ENCODE peak calls at places on chromosomes 7 and 10, in six cellular contexts. W is fibroblast of the conjunctiva, X is mesendoderm, T is COR-L47, N is GM12864, B is kidney tubule cell. G is an unnamed sample.

GRCh38 chr7:140079121-140079536 is 16.4 kb upstream of the PARP12 start:
- DNase-seq in N (no peak), X (peak), B (peak), T (no peak), W (no peak), G (peak)

GRCh38 chr10:117678106-117678505 is 135.6 kb downstream of the EMX2 start:
- DNase-seq in X (no peak), B (peak), W (no peak), T (no peak), N (no peak), G (no peak)

GRCh38 chr7:135905355-135905754 is 71.8 kb downstream of the MTPN start:
- DNase-seq in N (no peak), X (no peak), T (no peak), B (no peak), W (no peak), G (no peak)

GRCh38 chr10:70656489-70656888 is 15.8 kb upstream of the ADAMTS14 start:
- DNase-seq in B (peak), T (no peak), W (peak), N (peak), X (peak), G (peak)

GRCh38 chr7:101575731-101576130 is 53.4 kb downstream of the MYL10 start:
- DNase-seq in N (no peak), X (no peak), B (no peak), T (no peak), W (no peak), G (peak)

GRCh38 chr7:143346018-143346417 is 16.5 kb downstream of the FAM131B start:
- DNase-seq in N (no peak), B (no peak), W (no peak), T (no peak), X (no peak), G (no peak)

GRCh38 chr7:67019562-67020390 is 23.1 kb downstream of the TYW1 start:
- DNase-seq in W (no peak), T (peak), N (no peak), B (peak), X (no peak), G (peak)

GRCh38 chr10:123512881-123513822 is 153.0 kb upstream of the GPR26 start:
- DNase-seq in X (peak), N (no peak), B (no peak), W (no peak), T (no peak), G (no peak)

GRCh38 chr7:151599401-151600227 is 79.9 kb upstream of the RHEB start:
- DNase-seq in B (peak), T (no peak), X (peak), W (peak), N (no peak), G (peak)

GRCh38 chr10:5549462-5550249 is 24.9 kb downstream of the CALML3 start:
- DNase-seq in W (no peak), X (no peak), N (no peak), B (no peak), T (no peak), G (no peak)

GRCh38 chr10:69446229-69446628 is 5.0 kb upstream of the TSPAN15 start:
- DNase-seq in W (no peak), X (no peak), B (peak), N (no peak), T (no peak), G (peak)

GRCh38 chr10:90399782-90400181 is 458.1 kb downstream of the HTR7 start:
- DNase-seq in W (no peak), B (no peak), T (no peak), X (no peak), N (no peak), G (no peak)

GRCh38 chr7:30142710-30143109 is 7.9 kb downstream of the MTURN start:
- DNase-seq in W (no peak), X (no peak), T (peak), N (no peak), B (peak), G (peak)

GRCh38 chr10:112295853-112296830 is 12.9 kb downstream of the TECTB start:
- DNase-seq in X (no peak), B (no peak), W (peak), N (no peak), T (no peak), G (no peak)

GRCh38 chr7:134892963-134893362 is 93.3 kb upstream of the AGBL3 start:
- DNase-seq in X (no peak), W (no peak), T (no peak), B (no peak), N (no peak), G (no peak)

GRCh38 chr7:87934699-87935372 is 785 bp downstream of the ADAM22 start:
- DNase-seq in W (no peak), B (peak), T (peak), X (peak), N (no peak), G (peak)

GRCh38 chr7:143395187-143396149 is 13.2 kb downstream of the EPHA1 start:
- DNase-seq in X (peak), W (no peak), T (no peak), N (no peak), B (no peak), G (no peak)

GRCh38 chr7:143042821-143043271 is 9.3 kb upstream of the OR6V1 start:
- DNase-seq in B (no peak), W (no peak), X (peak), T (no peak), N (no peak), G (no peak)

GRCh38 chr10:75982611-75983369 is 551.4 kb downstream of the LRMDA start:
- DNase-seq in B (no peak), W (peak), N (no peak), T (no peak), X (no peak), G (no peak)

GRCh38 chr7:5672468-5672867 is 109.0 kb downstream of the RNF216 start:
- DNase-seq in B (no peak), X (no peak), W (no peak), N (no peak), T (no peak), G (no peak)

GRCh38 chr10:113424984-113425383 is 127.9 kb upstream of the HABP2 start:
- DNase-seq in N (no peak), X (no peak), T (no peak), B (no peak), W (no peak), G (no peak)

GRCh38 chr10:6337382-6337781 is 134.7 kb downstream of the PFKFB3 start:
- DNase-seq in W (no peak), N (no peak), B (no peak), T (no peak), X (no peak), G (no peak)

GRCh38 chr10:29669149-29669548 is 34.4 kb upstream of the SVIL start:
- DNase-seq in X (no peak), B (no peak), N (no peak), W (no peak), T (no peak), G (peak)

GRCh38 chr10:3623746-3624145 is 161.3 kb downstream of the KLF6 start:
- DNase-seq in N (peak), T (no peak), W (peak), B (peak), X (peak), G (peak)

GRCh38 chr10:84237199-84238051 is 3.9 kb downstream of the LRIT1 start:
- DNase-seq in N (no peak), W (no peak), X (peak), T (no peak), B (no peak), G (no peak)

GRCh38 chr7:94654764-94655561 is 970 bp downstream of the SGCE start:
- DNase-seq in B (peak), T (no peak), X (peak), W (peak), N (no peak), G (peak)

GRCh38 chr7:28018851-28019465 is 161.6 kb downstream of the JAZF1 start:
- DNase-seq in W (no peak), X (no peak), B (no peak), T (no peak), N (no peak), G (no peak)

GRCh38 chr7:75584385-75584784 is 92.3 kb downstream of the SPDYE5 start:
- DNase-seq in T (no peak), B (no peak), X (no peak), W (no peak), N (no peak), G (no peak)

GRCh38 chr7:74029991-74030415 is 2.0 kb downstream of the ELN start:
- DNase-seq in W (no peak), T (no peak), B (no peak), N (no peak), X (peak), G (no peak)

GRCh38 chr10:102869290-102870198 is at the start of gene AS3MT:
- DNase-seq in X (peak), N (no peak), W (no peak), T (peak), B (peak), G (no peak)

GRCh38 chr7:151008143-151008510 is 16.2 kb downstream of the ATG9B start:
- DNase-seq in B (no peak), X (peak), T (no peak), N (no peak), W (no peak), G (peak)

GRCh38 chr10:71770255-71770654 is 3.1 kb downstream of the VSIR start:
- DNase-seq in B (no peak), N (no peak), T (no peak), W (no peak), X (no peak), G (peak)

GRCh38 chr7:77442631-77443420 is 26.7 kb upstream of the GSAP start:
- DNase-seq in W (no peak), X (no peak), T (no peak), B (peak), N (no peak), G (peak)

G was measured in fibroblast of pulmonary artery.